ENCODE peak calls at places on chromosomes 5 and 9, in four cellular contexts. O is HepG2, L is A549, F is H1. I is an unnamed sample.
A peak's percentile ranks its signal among the peaks of the same experiment; 100 is the strongest.

GRCh38 chr9:86794356-86795046 is 152.8 kb downstream of the GAS1 start:
- DNase-seq in L (no peak), O (no peak), F (no peak), I (no peak)

GRCh38 chr9:18723366-18723765 is 249.4 kb downstream of the ADAMTSL1 start:
- DNase-seq in F (no peak), L (no peak), O (no peak), I (no peak)

GRCh38 chr5:17290620-17290974 is 73.2 kb downstream of the BASP1 start:
- DNase-seq in O (no peak), F (peak; percentile 27), L (no peak), I (no peak)

GRCh38 chr9:138068601-138069035 is 191.0 kb downstream of the CACNA1B start:
- DNase-seq in F (peak; percentile 48), O (no peak), L (no peak), I (no peak)

GRCh38 chr9:116951588-116952433 is 264.7 kb downstream of the TRIM32 start:
- DNase-seq in O (no peak), F (no peak), L (peak; percentile 16), I (peak; percentile 85)

GRCh38 chr9:87336914-87337333 is 160.7 kb upstream of the DAPK1 start:
- DNase-seq in O (peak; percentile 75), L (peak; percentile 88), F (no peak), I (peak; percentile 13)

GRCh38 chr5:149887622-149888183 is 56.9 kb downstream of the PDE6A start:
- DNase-seq in O (peak; percentile 67), F (no peak), L (peak; percentile 53), I (no peak)

GRCh38 chr5:142878638-142879037 is 108.5 kb downstream of the ARHGAP26 start:
- DNase-seq in F (no peak), L (no peak), O (no peak), I (no peak)

GRCh38 chr5:68777145-68777544 is 316.7 kb upstream of the SLC30A5 start:
- DNase-seq in O (no peak), F (no peak), L (no peak), I (no peak)

GRCh38 chr5:179875741-179876667 is 17.4 kb upstream of the MRNIP start:
- DNase-seq in F (no peak), L (no peak), O (no peak), I (no peak)

GRCh38 chr5:72695659-72696058 is 120.8 kb upstream of the TNPO1 start:
- DNase-seq in F (no peak), L (no peak), O (no peak), I (no peak)

GRCh38 chr5:72692273-72692672 is 124.2 kb upstream of the TNPO1 start:
- DNase-seq in O (no peak), L (no peak), F (no peak), I (no peak)

GRCh38 chr5:72688926-72689325 is 127.5 kb upstream of the TNPO1 start:
- DNase-seq in L (no peak), F (no peak), O (no peak), I (no peak)

GRCh38 chr5:72693546-72693945 is 122.9 kb upstream of the TNPO1 start:
- DNase-seq in O (no peak), L (no peak), F (no peak), I (no peak)

DNA sequence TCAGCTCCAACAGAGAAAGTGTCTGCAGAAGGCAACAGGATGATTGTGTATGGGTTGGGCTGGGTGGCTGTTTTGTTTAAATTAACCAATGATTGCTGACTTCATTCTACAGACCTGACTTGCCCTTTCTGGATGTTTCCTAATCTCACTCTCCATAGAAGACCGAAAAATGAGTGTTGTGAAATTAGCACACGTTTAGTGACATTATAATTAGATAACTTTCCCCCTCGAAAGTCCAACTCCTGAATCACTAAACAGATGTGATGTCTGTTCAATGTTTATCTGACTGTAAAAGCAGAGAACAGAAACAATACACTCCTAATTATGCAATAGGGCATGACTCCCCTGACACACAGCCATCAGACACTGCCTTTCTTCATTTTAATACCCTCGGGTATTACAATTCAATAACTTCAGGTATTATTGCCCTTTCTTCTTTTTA is 123.4 kb upstream of the TNPO1 start:
- DNase-seq in F (no peak), O (no peak), L (no peak), I (no peak)
- TF ChIP-seq CHD2 in F (no peak), O (no peak), L (no peak), I (no peak)

DNA sequence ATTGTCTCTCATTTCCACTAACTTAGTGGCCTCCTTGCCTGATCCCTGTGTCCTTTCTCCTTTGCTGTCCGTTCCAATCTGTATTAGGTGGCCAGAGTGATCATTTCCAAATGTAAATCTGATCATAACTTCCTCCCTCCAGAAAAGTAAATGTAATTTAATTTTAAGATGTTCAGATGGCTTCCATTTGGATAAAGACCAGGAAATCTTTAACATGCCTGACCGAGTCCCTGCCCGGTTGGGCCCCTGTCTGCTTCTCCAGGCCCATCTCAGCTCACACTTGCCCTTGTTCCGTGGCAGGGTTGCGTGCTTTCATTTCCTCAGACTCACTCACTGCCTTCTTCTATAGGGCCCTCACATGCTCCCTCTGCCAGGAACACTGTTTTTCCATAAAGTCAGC is 7.6 kb downstream of the MAP3K1 start:
- DNase-seq in O (no peak), L (no peak), F (no peak), I (no peak)
- H3K4me1 ChIP-seq in O (peaks cover 87% of the 10 kb centered on the region), L (peaks cover 8% of the 10 kb centered on the region), F (peaks cover 2% of the 10 kb centered on the region), I (peaks cover 5% of the 10 kb centered on the region)

GRCh38 chr9:79512251-79512650 is 59.5 kb upstream of the TLE4 start:
- DNase-seq in L (no peak), O (no peak), F (no peak), I (no peak)
- TF ChIP-seq CHD2 in L (no peak), O (no peak), F (no peak), I (no peak)

GRCh38 chr5:56011835-56012234 is 17.1 kb upstream of the IL6ST start:
- DNase-seq in L (peak; percentile 55), O (no peak), F (no peak), I (no peak)
- H3K4me1 ChIP-seq in L (peaks cover 17% of the 10 kb centered on the region), O (peaks cover 28% of the 10 kb centered on the region), F (no peaks in the 10 kb centered on the region), I (peaks cover 4% of the 10 kb centered on the region)

DNA sequence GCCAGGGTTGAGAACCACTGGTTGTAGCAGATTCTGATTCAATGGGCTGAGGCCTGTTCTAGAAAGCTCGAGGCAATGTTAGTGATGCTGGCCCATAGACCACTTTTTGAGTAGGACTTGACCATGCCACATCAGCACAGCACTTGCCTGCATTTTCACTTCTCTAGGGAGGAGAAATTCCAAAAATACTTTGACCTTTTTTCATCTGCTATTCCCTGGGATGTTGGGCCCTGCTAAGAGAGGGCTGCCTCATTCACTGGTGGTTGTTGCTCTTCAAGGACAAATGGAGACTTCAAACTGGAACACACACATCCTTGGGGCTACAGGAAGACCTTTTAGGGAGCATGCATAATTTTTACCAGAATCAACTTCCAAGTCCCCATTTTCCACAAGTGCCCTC is 12.8 kb upstream of the TGFBI start:
- DNase-seq in F (no peak), O (no peak), L (no peak), I (no peak)
- TF ChIP-seq CHD2 in F (no peak), O (no peak), L (no peak), I (no peak)

DNA sequence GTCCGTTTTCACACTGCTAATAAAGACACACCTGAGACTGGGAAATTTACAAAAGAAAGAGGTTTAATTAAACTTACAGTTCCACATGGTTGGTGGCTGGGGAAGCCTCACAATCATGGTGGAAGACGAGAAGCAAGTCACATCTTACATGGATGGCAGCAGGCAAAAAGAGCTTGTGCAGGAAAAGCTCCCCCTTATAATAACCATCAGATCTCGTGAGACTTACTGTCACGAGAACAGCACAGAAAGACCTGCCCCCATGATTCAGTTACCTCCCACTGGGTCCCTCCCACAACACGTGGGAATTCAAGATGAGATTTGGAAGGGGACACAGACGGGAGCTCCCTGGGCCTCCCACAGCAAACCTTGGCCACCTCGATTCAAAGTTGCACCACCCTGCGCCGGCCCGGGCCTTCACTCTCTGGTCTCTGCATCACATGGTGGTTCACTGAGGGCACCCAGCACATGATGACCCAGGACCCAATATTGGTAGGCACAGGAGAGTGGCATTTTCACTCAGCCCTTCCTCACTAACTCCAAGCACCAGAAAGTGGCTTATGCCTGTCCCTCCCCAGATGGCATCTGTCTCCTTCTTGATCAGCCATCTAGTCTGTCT is 21.0 kb upstream of the TDRD7 start:
- DNase-seq in O (no peak), L (no peak), F (no peak), I (no peak)
- H3K4me1 ChIP-seq in O (peaks cover 71% of the 10 kb centered on the region), L (peaks cover 3% of the 10 kb centered on the region), F (peaks cover 11% of the 10 kb centered on the region), I (peaks cover 36% of the 10 kb centered on the region)

DNA sequence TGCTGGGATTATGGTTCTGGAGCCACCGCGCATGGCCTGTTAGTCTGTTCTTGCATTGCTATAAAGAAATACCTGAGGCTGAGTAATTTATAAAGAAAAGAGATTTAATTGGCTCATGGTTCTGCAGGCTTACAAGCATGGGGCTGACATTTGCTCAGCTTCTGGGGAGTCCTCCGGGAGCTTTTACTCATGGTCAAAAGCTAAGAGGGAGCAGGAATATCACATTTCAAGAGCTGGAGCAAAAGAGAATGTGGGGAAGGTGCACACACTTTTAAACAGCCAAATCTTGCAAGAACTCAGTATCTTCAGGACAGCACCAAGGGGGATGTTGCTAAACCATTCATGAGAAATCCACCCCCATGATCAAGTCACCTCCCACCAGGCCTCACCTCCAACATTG is 12.1 kb downstream of the JAK2 start:
- DNase-seq in O (no peak), F (no peak), L (no peak), I (no peak)
- TF ChIP-seq CHD2 in O (no peak), F (no peak), L (no peak), I (no peak)

GRCh38 chr5:140408750-140409241 is 7.2 kb downstream of the ANKHD1 start:
- DNase-seq in F (peak; percentile 32), L (peak; percentile 19), O (no peak), I (no peak)
- H3K4me1 ChIP-seq in F (peaks cover 6% of the 10 kb centered on the region), L (peaks cover 20% of the 10 kb centered on the region), O (peaks cover 62% of the 10 kb centered on the region), I (no peaks in the 10 kb centered on the region)

DNA sequence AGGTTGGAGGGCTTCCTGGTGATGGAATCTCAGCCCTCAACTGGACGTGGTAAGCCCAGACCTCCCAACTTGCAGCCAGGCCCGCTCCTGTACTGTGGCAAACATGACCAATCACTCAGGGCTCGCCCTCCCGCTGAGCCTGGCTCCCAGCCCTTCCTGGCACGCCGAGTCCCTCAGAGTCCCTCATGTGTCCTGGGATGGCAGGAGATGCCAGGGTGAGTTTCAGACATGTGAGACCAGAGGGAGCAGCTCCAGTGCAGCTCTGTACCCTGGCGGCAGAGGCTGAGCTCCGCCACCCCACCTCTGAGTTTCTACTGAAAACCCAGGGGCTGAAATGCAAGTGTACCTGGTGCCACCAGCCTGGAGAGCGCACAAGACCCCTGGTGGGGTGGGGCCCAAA is 42.0 kb upstream of the RXRA start:
- DNase-seq in F (no peak), O (no peak), L (no peak), I (no peak)
- TF ChIP-seq CHD2 in F (no peak), O (no peak), L (no peak), I (no peak)

GRCh38 chr5:88145603-88146467 is 122.8 kb downstream of the TMEM161B start:
- DNase-seq in L (no peak), O (peak; percentile 14), F (peak; percentile 52), I (no peak)
- H3K4me1 ChIP-seq in L (peaks cover 5% of the 10 kb centered on the region), O (peaks cover 32% of the 10 kb centered on the region), F (peaks cover 14% of the 10 kb centered on the region), I (no peaks in the 10 kb centered on the region)

I was measured in GM12878.